ENCODE peak calls at places on chromosomes 7 and 10, in ten cellular contexts. K, J, S, R, C, Z, G, N, Q and X are unnamed samples.

GRCh38 chr7:134966691-134967090 is 19.6 kb upstream of the AGBL3 start:
- DNase-seq in N (no peak), R (no peak), Z (no peak), K (no peak), G (no peak), Q (no peak), S (no peak), J (no peak), C (no peak), X (no peak)

GRCh38 chr10:97822261-97822687 is 27.4 kb upstream of the GOLGA7B start:
- DNase-seq in K (no peak), Q (no peak), C (no peak), G (no peak), R (no peak), S (no peak), J (no peak), N (no peak), Z (no peak), X (no peak)

GRCh38 chr10:111705026-111705425 is 478.5 kb downstream of the GPAM start:
- DNase-seq in Q (peak; percentile 93), Z (no peak), C (no peak), G (no peak), R (peak; percentile 60), N (no peak), J (peak; percentile 39), S (no peak), K (no peak), X (peak; percentile 14)

GRCh38 chr7:2689951-2690705 is 2.1 kb downstream of the AMZ1 start:
- DNase-seq in K (no peak), G (no peak), N (no peak), R (peak; percentile 24), J (peak; percentile 48), Q (peak; percentile 15), S (no peak), C (no peak), Z (peak; percentile 53), X (peak; percentile 46)

GRCh38 chr7:20320786-20321185 is 9.9 kb upstream of the ITGB8 start:
- DNase-seq in Z (no peak), J (no peak), S (no peak), K (no peak), N (no peak), R (no peak), C (no peak), G (no peak), Q (no peak), X (no peak)

GRCh38 chr10:123536176-123536845 is 129.8 kb upstream of the GPR26 start:
- DNase-seq in Q (no peak), N (no peak), S (no peak), J (no peak), Z (no peak), G (no peak), R (no peak), C (no peak), K (peak; percentile 33), X (no peak)

GRCh38 chr10:127899766-127900382 is 7.0 kb upstream of the PTPRE start:
- DNase-seq in G (no peak), K (no peak), N (no peak), S (no peak), C (no peak), J (no peak), Q (peak; percentile 41), R (no peak), Z (no peak), X (peak; percentile 39)

GRCh38 chr10:52313350-52314006 is 603 bp upstream of the DKK1 start:
- DNase-seq in R (no peak), N (no peak), C (no peak), S (no peak), Z (peak; percentile 32), J (no peak), K (no peak), G (peak; percentile 69), Q (no peak), X (no peak)

GRCh38 chr7:5500056-5500776 is 76.6 kb upstream of the TNRC18 start:
- DNase-seq in Z (peak; percentile 35), G (no peak), R (no peak), K (no peak), N (no peak), J (no peak), S (no peak), Q (peak; percentile 34), C (no peak), X (no peak)

GRCh38 chr7:77315102-77315501 is 101.0 kb downstream of the GSAP start:
- DNase-seq in K (no peak), Q (peak; percentile 75), S (no peak), R (peak; percentile 69), N (no peak), J (no peak), G (no peak), Z (peak; percentile 32), C (no peak), X (peak; percentile 39)

GRCh38 chr7:6258440-6259182 is 13.8 kb downstream of the CYTH3 start:
- DNase-seq in Q (peak; percentile 98), J (peak; percentile 93), N (peak; percentile 87), G (no peak), S (no peak), Z (peak; percentile 79), C (no peak), R (peak; percentile 87), K (no peak), X (peak; percentile 97)

GRCh38 chr7:538764-539685 is 19.4 kb upstream of the PDGFA start:
- DNase-seq in G (peak; percentile 39), Q (no peak), N (no peak), C (no peak), S (no peak), R (no peak), K (no peak), J (no peak), Z (no peak), X (no peak)

GRCh38 chr10:127398140-127398966 is 150.8 kb upstream of the NPS start:
- DNase-seq in Z (peak; percentile 73), N (peak; percentile 55), K (no peak), C (peak; percentile 11), R (peak; percentile 86), Q (peak; percentile 71), G (no peak), J (peak; percentile 16), S (no peak), X (peak; percentile 13)

GRCh38 chr10:119701861-119702260 is 24.0 kb upstream of the INPP5F start:
- DNase-seq in S (no peak), Q (peak; percentile 47), J (no peak), C (no peak), Z (peak; percentile 48), R (peak; percentile 66), G (peak; percentile 20), K (no peak), N (no peak), X (peak; percentile 31)

GRCh38 chr7:23277359-23277989 is 21.7 kb upstream of the MALSU1 start:
- DNase-seq in N (peak; percentile 50), Q (peak; percentile 69), J (peak; percentile 75), C (no peak), S (no peak), G (peak; percentile 90), K (no peak), Z (peak; percentile 75), R (peak; percentile 82), X (peak; percentile 83)

GRCh38 chr10:3512263-3512662 is 272.7 kb downstream of the KLF6 start:
- DNase-seq in S (no peak), Z (no peak), C (no peak), N (no peak), R (no peak), K (no peak), Q (no peak), J (no peak), G (peak; percentile 47), X (no peak)

GRCh38 chr7:3964980-3965606 is 664.0 kb downstream of the SDK1 start:
- DNase-seq in R (no peak), C (no peak), Q (no peak), N (no peak), J (no peak), G (no peak), S (no peak), K (no peak), Z (no peak), X (no peak)

GRCh38 chr10:48251152-48251524 is 23.4 kb downstream of the FRMPD2 start:
- DNase-seq in J (peak; percentile 7), S (peak; percentile 30), Q (no peak), K (no peak), Z (no peak), G (no peak), R (peak; percentile 16), N (no peak), C (no peak), X (peak; percentile 25)
- H3K4me3 ChIP-seq in J (no peak overlapping the region), S (no peak overlapping the region), Q (no peak overlapping the region), K (no peak overlapping the region), Z (no peak overlapping the region), G (no peak overlapping the region), R (no peak overlapping the region), N (no peak overlapping the region), C (no peak overlapping the region), X (no peak overlapping the region)

GRCh38 chr7:26284995-26285632 is 6.5 kb upstream of the SNX10 start:
- DNase-seq in J (peak; percentile 48), G (peak; percentile 36), Q (no peak), C (no peak), K (no peak), S (no peak), Z (no peak), N (no peak), R (no peak), X (no peak)
- TF ChIP-seq CTCF in J (peak; percentile 43), G (peak; percentile 53), Q (peak; percentile 2), C (no peak), K (no peak), S (no peak), Z (no peak), N (no peak), R (no peak), X (no peak)

DNA sequence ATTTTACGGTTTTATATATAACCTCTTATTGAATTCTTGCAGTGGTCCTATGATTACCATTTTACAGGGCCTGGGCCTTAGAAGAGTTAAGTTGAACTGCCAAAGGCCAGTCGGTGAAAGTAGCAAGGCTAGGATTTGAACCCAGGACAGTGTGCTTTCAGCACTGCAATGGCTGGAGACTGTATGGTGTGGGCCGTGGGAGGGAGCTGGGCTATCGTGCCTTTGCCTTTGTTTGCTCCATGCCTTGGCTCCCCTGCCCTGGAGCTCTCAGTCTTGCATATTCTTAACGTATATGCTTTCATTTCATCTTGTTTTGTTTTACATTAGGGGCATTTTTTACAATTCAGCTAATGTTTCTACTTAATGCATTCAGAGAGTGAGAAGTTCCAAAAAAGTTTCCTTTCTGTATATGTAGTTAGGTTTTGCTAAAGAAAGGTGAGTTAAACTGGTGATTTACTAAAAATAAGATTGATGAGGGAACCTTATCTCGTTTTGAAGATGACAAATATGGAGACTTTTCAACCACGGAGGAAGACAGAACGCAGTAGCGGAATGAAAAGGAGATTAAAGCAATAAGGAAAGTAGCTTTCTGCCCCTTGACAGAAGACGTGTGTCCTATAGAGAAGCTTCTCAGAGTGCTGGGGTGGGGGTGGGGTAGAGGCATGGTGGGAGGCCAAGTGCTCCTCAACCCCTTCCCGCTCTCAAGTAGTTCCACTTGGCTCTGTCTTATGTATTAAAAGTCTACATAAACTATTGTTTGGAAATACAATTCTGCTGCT is 82.5 kb downstream of the RTKN2 start:
- DNase-seq in R (no peak), S (no peak), J (no peak), N (no peak), Z (no peak), K (no peak), C (no peak), G (no peak), Q (no peak), X (no peak)
- H3K4me3 ChIP-seq in R (no peak overlapping the region), S (no peak overlapping the region), J (no peak overlapping the region), N (no peak overlapping the region), Z (no peak overlapping the region), K (no peak overlapping the region), C (no peak overlapping the region), G (no peak overlapping the region), Q (no peak overlapping the region), X (no peak overlapping the region)

DNA sequence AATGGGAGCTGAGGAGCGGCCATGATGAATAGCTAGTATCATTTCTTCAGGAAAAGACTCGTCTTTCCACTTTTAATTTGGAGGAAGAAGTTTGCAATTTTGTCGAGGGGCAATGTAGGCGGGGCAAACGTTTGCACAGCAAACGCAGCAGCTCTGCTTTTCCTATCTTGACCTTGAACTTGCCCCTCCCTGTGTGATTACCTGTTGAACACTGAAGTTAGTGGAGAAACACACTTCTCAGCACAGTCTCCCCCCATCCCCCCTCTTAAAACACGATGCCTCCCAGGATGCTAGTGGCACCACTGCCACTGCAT is 178 bp upstream of the EPDR1 start:
- DNase-seq in G (no peak), K (no peak), N (no peak), C (no peak), Q (no peak), Z (no peak), S (no peak), R (no peak), J (no peak), X (no peak)
- TF ChIP-seq CTCF in G (no peak), K (no peak), N (no peak), C (no peak), Q (peak; percentile 5), Z (no peak), S (no peak), R (no peak), J (no peak), X (peak; percentile 20)